ENCODE peak calls at places on chromosomes 16 and 17, in six cellular contexts. Q is BJ; T is fibroblast of pulmonary artery; W is stimulated activated CD4-positive, alpha-beta T cell treated with anti-CD3 and anti-CD28 coated beads, TNF-alpha, amount 100 ng/mL, for 24 hours; K is skeletal muscle cell; E is NCI-H69. Z is an unnamed sample.
A peak's percentile ranks its signal among the peaks of the same experiment; 100 is the strongest.

GRCh38 chr17:4412933-4413831 is 20.6 kb upstream of the SPNS3 start:
- DNase-seq in K (peak; percentile 49), Q (no peak), T (peak; percentile 93), E (peak; percentile 83), W (peak; percentile 77), Z (peak; percentile 95)

GRCh38 chr17:76493505-76494167 is 7.6 kb downstream of the RHBDF2 start:
- DNase-seq in K (no peak), Q (no peak), W (no peak), T (no peak), E (no peak), Z (no peak)

GRCh38 chr16:69077251-69077650 is 28.2 kb upstream of the HAS3 start:
- DNase-seq in E (no peak), W (no peak), K (no peak), Q (no peak), T (no peak), Z (no peak)

GRCh38 chr16:88772871-88773811 is 11.9 kb downstream of the PIEZO1 start:
- DNase-seq in T (peak; percentile 78), Q (peak; percentile 71), K (peak; percentile 69), W (no peak), E (peak; percentile 85), Z (no peak)

GRCh38 chr17:27430882-27431491 is 25.3 kb upstream of the KSR1 start:
- DNase-seq in E (peak; percentile 26), T (peak; percentile 61), W (no peak), Q (no peak), K (no peak), Z (peak; percentile 73)

GRCh38 chr17:57634713-57635465 is 110.2 kb downstream of the CCDC182 start:
- DNase-seq in Q (no peak), T (peak; percentile 4), K (no peak), W (no peak), E (no peak), Z (no peak)

GRCh38 chr17:72631568-72631967 is 460.9 kb downstream of the SLC39A11 start:
- DNase-seq in T (no peak), Q (no peak), K (no peak), W (no peak), E (peak; percentile 74), Z (no peak)

GRCh38 chr17:41737680-41738023 is 3.2 kb upstream of the HAP1 start:
- DNase-seq in T (no peak), Q (no peak), E (no peak), W (no peak), K (no peak), Z (no peak)

GRCh38 chr17:4691686-4692085 is 12.3 kb downstream of the PELP1 start:
- DNase-seq in K (no peak), Q (no peak), T (peak; percentile 14), E (no peak), W (no peak), Z (no peak)

GRCh38 chr16:14003119-14003570 is 68.0 kb upstream of the MRTFB start:
- DNase-seq in E (peak; percentile 90), K (peak; percentile 58), T (peak; percentile 65), W (no peak), Q (peak; percentile 53), Z (peak; percentile 38)

GRCh38 chr16:57039148-57039812 is 49.9 kb downstream of the NLRC5 start:
- DNase-seq in T (peak; percentile 84), Q (peak; percentile 33), E (no peak), W (no peak), K (peak; percentile 71), Z (peak; percentile 37)

GRCh38 chr17:62807812-62808575 is at the start of gene MARCHF10:
- DNase-seq in E (peak; percentile 95), W (peak; percentile 5), T (no peak), K (no peak), Q (no peak), Z (no peak)

GRCh38 chr17:376936-377863 is 24.6 kb upstream of the RPH3AL start:
- DNase-seq in K (no peak), E (no peak), Q (no peak), W (no peak), T (no peak), Z (peak; percentile 18)

GRCh38 chr17:83173180-83173996 is 94.0 kb downstream of the METRNL start:
- DNase-seq in Q (no peak), K (no peak), T (no peak), E (no peak), W (no peak), Z (no peak)

GRCh38 chr17:53166736-53167135 is 656.0 kb upstream of the KIF2B start:
- DNase-seq in E (no peak), W (no peak), T (no peak), Q (no peak), K (no peak), Z (no peak)

GRCh38 chr16:14062261-14062660 is 8.9 kb upstream of the MRTFB start:
- DNase-seq in Q (no peak), T (no peak), W (no peak), E (no peak), K (no peak), Z (no peak)

GRCh38 chr17:64777413-64778101 is 115.5 kb upstream of the SMURF2 start:
- DNase-seq in W (no peak), Q (no peak), T (no peak), E (peak; percentile 77), K (no peak), Z (no peak)

GRCh38 chr17:42281571-42282096 is 5.4 kb upstream of the STAT5B start:
- DNase-seq in W (no peak), Q (no peak), T (no peak), E (peak; percentile 88), K (no peak), Z (no peak)

Z was measured in dermis blood vessel endothelial cell.